ENCODE peak calls at places on chromosomes 1 and 21, in six cellular contexts. Y is DND-41, Q is upper lobe of left lung, N is AG10803, K is cardiac fibroblast, F is RWPE1. L is an unnamed sample.

GRCh38 chr1:111221276-111221632 is 6.3 kb upstream of the CHI3L2 start:
- DNase-seq in F (no peak), Q (no peak), N (no peak), Y (no peak), K (no peak), L (no peak)

GRCh38 chr1:25820247-25821111 is 725 bp downstream of the MTFR1L start:
- DNase-seq in Y (peak; percentile 80), N (peak; percentile 61), K (peak; percentile 53), Q (peak; percentile 76), F (peak; percentile 76), L (no peak)

GRCh38 chr1:218480137-218480536 is 135.0 kb downstream of the TGFB2 start:
- DNase-seq in Q (no peak), K (peak; percentile 84), Y (no peak), N (peak; percentile 93), F (peak; percentile 41), L (no peak)

GRCh38 chr1:169586395-169587255 is at the start of gene F5:
- DNase-seq in N (peak; percentile 61), F (peak; percentile 57), K (peak; percentile 72), Q (peak; percentile 87), Y (peak; percentile 84), L (peak; percentile 70)

GRCh38 chr1:119298687-119299086 is 69.9 kb upstream of the HAO2 start:
- DNase-seq in K (peak; percentile 57), N (peak; percentile 60), F (peak; percentile 13), Y (peak; percentile 72), Q (no peak), L (no peak)

GRCh38 chr1:10302416-10302815 is 92.0 kb downstream of the KIF1B start:
- DNase-seq in Y (no peak), K (no peak), Q (no peak), F (no peak), N (no peak), L (no peak)

GRCh38 chr1:61247051-61247854 is 164.9 kb downstream of the NFIA start:
- DNase-seq in Y (no peak), K (no peak), Q (no peak), N (no peak), F (no peak), L (no peak)

GRCh38 chr1:67575861-67576260 is 109.1 kb upstream of the GADD45A start:
- DNase-seq in Y (no peak), N (peak; percentile 91), K (peak; percentile 88), F (peak; percentile 92), Q (no peak), L (no peak)

GRCh38 chr1:232873412-232873811 is 68.2 kb downstream of the MAP10 start:
- DNase-seq in K (no peak), Q (no peak), Y (no peak), N (no peak), F (no peak), L (no peak)

GRCh38 chr1:170768929-170769328 is 105.0 kb downstream of the PRRX1 start:
- DNase-seq in K (no peak), Q (no peak), Y (no peak), N (no peak), F (no peak), L (no peak)

GRCh38 chr1:28417441-28418277 is 48.1 kb downstream of the PHACTR4 start:
- DNase-seq in Q (no peak), Y (peak; percentile 19), F (peak; percentile 81), N (peak; percentile 66), K (peak; percentile 52), L (no peak)

GRCh38 chr1:156834322-156834721 is 17.7 kb upstream of the SH2D2A start:
- DNase-seq in Q (no peak), K (no peak), F (no peak), N (no peak), Y (no peak), L (no peak)

GRCh38 chr1:156833598-156833997 is 16.9 kb upstream of the SH2D2A start:
- DNase-seq in F (no peak), Y (peak; percentile 25), N (no peak), K (no peak), Q (no peak), L (no peak)

GRCh38 chr1:156836041-156836654 is 19.5 kb upstream of the SH2D2A start:
- DNase-seq in K (no peak), Y (no peak), Q (no peak), N (no peak), F (no peak), L (no peak)

GRCh38 chr1:156828414-156829085 is 11.9 kb upstream of the SH2D2A start:
- DNase-seq in K (no peak), N (no peak), F (no peak), Y (no peak), Q (no peak), L (no peak)

GRCh38 chr1:156832434-156832833 is 15.8 kb upstream of the SH2D2A start:
- DNase-seq in K (no peak), Q (no peak), F (no peak), N (no peak), Y (no peak), L (no peak)
- TF ChIP-seq CTCF in K (no peak), Q (no peak), F (no peak), N (no peak), Y (no peak), L (no peak)

DNA sequence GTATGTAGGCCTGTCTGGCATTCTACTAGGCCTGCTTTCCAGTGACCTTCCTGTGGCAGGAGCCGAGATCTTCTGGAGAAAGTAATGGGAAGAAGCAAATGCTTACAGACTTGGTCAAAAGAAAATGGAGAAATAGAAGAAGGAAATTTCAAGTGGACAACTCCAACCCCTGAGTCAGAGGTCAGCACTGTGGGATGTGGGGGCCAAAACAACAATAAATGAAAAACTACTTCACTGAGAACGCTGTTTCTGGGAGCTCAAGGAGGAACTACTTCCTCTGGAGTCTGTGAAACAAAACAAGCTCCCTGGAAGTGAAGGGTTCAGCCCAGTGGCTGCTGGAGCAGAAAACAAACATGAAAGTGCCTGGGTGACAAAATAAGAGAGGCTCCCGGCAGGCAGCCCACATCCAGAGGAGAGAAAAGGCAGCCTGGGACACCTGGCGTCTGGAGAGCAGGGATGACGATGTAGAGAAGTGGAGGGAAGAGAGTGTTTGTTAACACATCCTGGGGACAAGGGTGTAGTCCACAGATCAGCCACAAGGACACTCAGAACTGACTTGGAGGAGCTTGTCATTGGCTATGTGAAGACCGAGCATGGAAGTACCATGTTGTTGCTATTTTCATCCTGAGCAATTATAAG is 355.2 kb downstream of the SMYD3 start:
- DNase-seq in Y (no peak), N (no peak), F (no peak), K (no peak), Q (no peak), L (no peak)
- TF ChIP-seq CTCF in Y (no peak), N (no peak), F (no peak), K (peak; percentile 10), Q (no peak), L (no peak)

GRCh38 chr21:23743821-23744220 is 1863.5 kb downstream of the MRPL39 start:
- DNase-seq in F (no peak), Q (no peak), N (no peak), K (no peak), Y (no peak), L (no peak)

GRCh38 chr21:23740463-23740862 is 1866.8 kb downstream of the MRPL39 start:
- DNase-seq in Y (no peak), N (no peak), K (no peak), Q (no peak), F (no peak), L (no peak)
- TF ChIP-seq CTCF in Y (peak; percentile 12), N (no peak), K (no peak), Q (no peak), F (no peak), L (no peak)

GRCh38 chr1:91792393-91793032 is 93.4 kb downstream of the TGFBR3 start:
- DNase-seq in N (no peak), Q (no peak), F (no peak), K (no peak), Y (no peak), L (no peak)

GRCh38 chr1:91789273-91789997 is 96.5 kb downstream of the TGFBR3 start:
- DNase-seq in Q (no peak), K (no peak), N (no peak), F (no peak), Y (no peak), L (no peak)

GRCh38 chr1:91791103-91791502 is 94.8 kb downstream of the TGFBR3 start:
- DNase-seq in K (no peak), F (no peak), Q (no peak), N (no peak), Y (no peak), L (no peak)

GRCh38 chr1:91791691-91792392 is 94.1 kb downstream of the TGFBR3 start:
- DNase-seq in F (no peak), Y (peak; percentile 52), Q (no peak), N (peak; percentile 69), K (no peak), L (no peak)

GRCh38 chr1:91790296-91790851 is 95.6 kb downstream of the TGFBR3 start:
- DNase-seq in Q (no peak), N (no peak), K (no peak), Y (no peak), F (no peak), L (no peak)
- TF ChIP-seq CTCF in Q (no peak), N (no peak), K (no peak), Y (no peak), F (no peak), L (no peak)